ENCODE peak calls at places on chromosomes 11 and 22, in eight cellular contexts. L, P, J, C, O, H, V and Y are unnamed samples.
A peak's percentile ranks its signal among the peaks of the same experiment; 100 is the strongest.

GRCh38 chr11:120073196-120073595 is 64.7 kb downstream of the TRIM29 start:
- DNase-seq in P (no peak), J (no peak), O (no peak), H (no peak), L (no peak), V (no peak), C (no peak), Y (no peak)

GRCh38 chr11:113730887-113731726 is 25.0 kb upstream of the TMPRSS5 start:
- DNase-seq in O (peak; percentile 19), V (peak; percentile 33), J (peak; percentile 62), P (peak; percentile 51), H (no peak), C (peak; percentile 23), L (peak; percentile 30), Y (no peak)

GRCh38 chr22:19287076-19287724 is 4.3 kb downstream of the CLTCL1 start:
- DNase-seq in P (no peak), C (no peak), L (peak; percentile 79), H (no peak), V (no peak), J (peak; percentile 37), O (no peak), Y (no peak)

GRCh38 chr11:72523991-72524390 is 89.7 kb upstream of the CLPB start:
- DNase-seq in V (no peak), H (no peak), O (no peak), J (no peak), L (no peak), P (no peak), C (no peak), Y (no peak)

GRCh38 chr11:70758206-70758605 is 359.9 kb downstream of the CTTN start:
- DNase-seq in V (no peak), J (no peak), O (no peak), L (no peak), H (no peak), C (no peak), P (no peak), Y (no peak)

GRCh38 chr22:23458663-23459541 is 121.2 kb downstream of the IGLL1 start:
- DNase-seq in V (no peak), O (no peak), P (no peak), L (no peak), J (no peak), H (peak; percentile 85), C (no peak), Y (no peak)

GRCh38 chr11:115498354-115498753 is 5.9 kb downstream of the CADM1 start:
- DNase-seq in P (no peak), H (no peak), O (no peak), J (no peak), V (no peak), L (no peak), C (no peak), Y (no peak)

GRCh38 chr11:1119282-1120146 is 38.2 kb upstream of the MUC5AC start:
- DNase-seq in P (no peak), H (peak; percentile 49), O (no peak), C (no peak), L (no peak), J (no peak), V (no peak), Y (peak; percentile 55)

GRCh38 chr22:46996595-46997310 is 234.3 kb downstream of the TBC1D22A start:
- DNase-seq in J (no peak), L (no peak), V (no peak), C (no peak), O (no peak), P (peak; percentile 12), H (peak; percentile 38), Y (no peak)

GRCh38 chr22:39984006-39984405 is 10.7 kb upstream of the FAM83F start:
- DNase-seq in P (no peak), V (no peak), H (no peak), C (peak; percentile 65), O (no peak), L (no peak), J (no peak), Y (no peak)

GRCh38 chr11:121422675-121423074 is 29.4 kb upstream of the SORL1 start:
- DNase-seq in J (no peak), V (no peak), L (no peak), O (no peak), P (no peak), C (no peak), H (no peak), Y (no peak)

GRCh38 chr11:12746593-12747097 is 72.4 kb downstream of the TEAD1 start:
- DNase-seq in H (peak; percentile 91), O (peak; percentile 54), J (peak; percentile 90), P (peak; percentile 81), C (no peak), L (peak; percentile 82), V (no peak), Y (peak; percentile 77)

GRCh38 chr11:130858215-130858614 is 58.1 kb downstream of the SNX19 start:
- DNase-seq in J (no peak), C (no peak), L (peak; percentile 55), P (no peak), V (no peak), O (no peak), H (no peak), Y (no peak)

GRCh38 chr11:84581083-84581482 is 1046.1 kb downstream of the DLG2 start:
- DNase-seq in V (no peak), O (no peak), C (no peak), L (no peak), J (no peak), P (no peak), H (no peak), Y (no peak)

GRCh38 chr11:60840711-60841430 is 1.0 kb upstream of the CCDC86 start:
- DNase-seq in V (peak; percentile 82), L (no peak), J (peak; percentile 90), C (no peak), P (no peak), H (no peak), O (no peak), Y (no peak)

GRCh38 chr22:49411236-49411635 is 416.4 kb downstream of the BRD1 start:
- DNase-seq in C (no peak), H (no peak), L (no peak), P (no peak), O (no peak), J (no peak), V (no peak), Y (no peak)

GRCh38 chr11:63804259-63804658 is 9.0 kb upstream of the SPINDOC start:
- DNase-seq in V (no peak), P (peak; percentile 56), H (no peak), L (peak; percentile 46), C (no peak), J (no peak), O (no peak), Y (no peak)

GRCh38 chr11:66119348-66120133 is 49.5 kb downstream of the PACS1 start:
- DNase-seq in V (no peak), C (peak; percentile 44), J (peak; percentile 88), O (peak; percentile 62), H (no peak), L (peak; percentile 55), P (peak; percentile 35), Y (no peak)

GRCh38 chr11:8092587-8093424 is 11.8 kb downstream of the TUB start:
- DNase-seq in C (peak; percentile 85), L (peak; percentile 64), V (no peak), P (peak; percentile 72), H (no peak), O (peak; percentile 35), J (peak; percentile 74), Y (peak; percentile 81)

GRCh38 chr11:8283510-8284272 is 20.0 kb upstream of the LMO1 start:
- DNase-seq in V (no peak), H (no peak), J (no peak), C (no peak), P (no peak), L (no peak), O (no peak), Y (no peak)

GRCh38 chr11:45885274-45885920 is at the start of gene MAPK8IP1:
- DNase-seq in L (peak; percentile 73), H (peak; percentile 78), J (peak; percentile 36), C (peak; percentile 41), P (peak; percentile 58), O (peak; percentile 5), V (no peak), Y (peak; percentile 73)

GRCh38 chr22:49170053-49170452 is 657.6 kb downstream of the BRD1 start:
- DNase-seq in P (no peak), C (no peak), H (no peak), L (no peak), O (no peak), J (no peak), V (no peak), Y (no peak)

GRCh38 chr11:109552376-109552775 is 130.4 kb downstream of the C11orf87 start:
- DNase-seq in J (peak; percentile 36), L (peak; percentile 14), V (no peak), C (no peak), O (no peak), P (no peak), H (no peak), Y (no peak)

GRCh38 chr11:115659061-115659963 is 155.1 kb upstream of the CADM1 start:
- DNase-seq in H (no peak), C (peak; percentile 50), J (peak; percentile 15), V (no peak), L (no peak), P (no peak), O (no peak), Y (no peak)

GRCh38 chr11:7977251-7977917 is 9.8 kb upstream of the EIF3F start:
- DNase-seq in P (no peak), C (no peak), H (no peak), L (no peak), O (peak; percentile 77), V (peak; percentile 89), J (peak; percentile 95), Y (no peak)

GRCh38 chr11:5200582-5200981 is at the start of gene OR51V1:
- DNase-seq in J (no peak), L (no peak), O (no peak), H (no peak), C (no peak), P (no peak), V (no peak), Y (no peak)

GRCh38 chr11:12692238-12693074 is 18.2 kb downstream of the TEAD1 start:
- DNase-seq in V (peak; percentile 77), O (peak; percentile 73), L (peak; percentile 52), P (peak; percentile 72), J (peak; percentile 95), H (peak; percentile 97), C (peak; percentile 80), Y (peak; percentile 91)

GRCh38 chr22:30333707-30334087 is 7.0 kb upstream of the TBC1D10A start:
- DNase-seq in J (no peak), C (no peak), V (no peak), H (no peak), P (no peak), O (no peak), L (no peak), Y (no peak)

GRCh38 chr11:21567628-21568290 is 625.1 kb upstream of the ANO5 start:
- DNase-seq in H (no peak), J (no peak), O (no peak), V (no peak), L (no peak), P (no peak), C (no peak), Y (no peak)